ENCODE peak calls at places on chromosomes 13 and 19, in eight cellular contexts. A, Y, M, U, J, X, T and B are unnamed samples.

GRCh38 chr13:33069365-33069764 is 53.1 kb downstream of the KL start:
- DNase-seq in A (no peak), Y (no peak), M (no peak), U (no peak), J (peak; percentile 42), X (no peak), T (peak; percentile 25), B (no peak)

GRCh38 chr13:113978741-113979481 is 5.0 kb upstream of the C13orf46 start:
- DNase-seq in A (no peak), Y (no peak), M (peak; percentile 25), U (no peak), J (no peak), X (no peak), T (no peak), B (no peak)

GRCh38 chr19:16660763-16661479 is at the start of gene TMEM38A:
- DNase-seq in A (no peak), Y (peak; percentile 75), M (peak; percentile 80), U (peak; percentile 63), J (no peak), X (peak; percentile 53), T (peak; percentile 53), B (no peak)

GRCh38 chr13:52845334-52845761 is 3.1 kb downstream of the PCDH8 start:
- DNase-seq in A (no peak), Y (no peak), M (peak; percentile 27), U (peak; percentile 56), J (no peak), X (no peak), T (peak; percentile 9), B (no peak)

GRCh38 chr13:95160112-95160906 is 140.9 kb downstream of the ABCC4 start:
- DNase-seq in A (no peak), Y (no peak), M (no peak), U (no peak), J (no peak), X (no peak), T (no peak), B (no peak)

GRCh38 chr19:16914421-16914820 is 25.6 kb downstream of the F2RL3 start:
- DNase-seq in A (no peak), Y (no peak), M (no peak), U (no peak), J (no peak), X (no peak), T (no peak), B (no peak)

GRCh38 chr19:1451916-1452801 is 2.2 kb downstream of the APC2 start:
- DNase-seq in A (no peak), Y (no peak), M (no peak), U (peak; percentile 91), J (no peak), X (no peak), T (no peak), B (no peak)

GRCh38 chr13:40692946-40693345 is 26.5 kb upstream of the FOXO1 start:
- DNase-seq in A (no peak), Y (no peak), M (no peak), U (no peak), J (no peak), X (no peak), T (no peak), B (no peak)

GRCh38 chr19:18339703-18340102 is 695 bp upstream of the PGPEP1 start:
- DNase-seq in A (no peak), Y (no peak), M (no peak), U (peak; percentile 29), J (peak; percentile 21), X (no peak), T (peak; percentile 55), B (no peak)

GRCh38 chr13:32261567-32261966 is 53.6 kb downstream of the ZAR1L start:
- DNase-seq in A (peak; percentile 62), Y (peak; percentile 37), M (no peak), U (no peak), J (peak; percentile 94), X (peak; percentile 89), T (no peak), B (peak; percentile 55)

GRCh38 chr19:50224986-50225747 is 21.7 kb downstream of the MYH14 start:
- DNase-seq in A (no peak), Y (no peak), M (no peak), U (no peak), J (no peak), X (no peak), T (no peak), B (no peak)

GRCh38 chr13:95100525-95101121 is 200.6 kb downstream of the ABCC4 start:
- DNase-seq in A (no peak), Y (no peak), M (no peak), U (peak; percentile 63), J (peak; percentile 90), X (no peak), T (no peak), B (no peak)

GRCh38 chr13:106522112-106522511 is 13.3 kb downstream of the EFNB2 start:
- DNase-seq in A (no peak), Y (no peak), M (no peak), U (no peak), J (no peak), X (no peak), T (no peak), B (no peak)

GRCh38 chr19:16714702-16715294 is 4.8 kb upstream of the NWD1 start:
- DNase-seq in A (no peak), Y (peak; percentile 72), M (peak; percentile 81), U (peak; percentile 68), J (peak; percentile 42), X (no peak), T (peak; percentile 77), B (no peak)

GRCh38 chr13:113969311-113969972 is 4.4 kb downstream of the C13orf46 start:
- DNase-seq in A (peak; percentile 1), Y (no peak), M (peak; percentile 24), U (no peak), J (no peak), X (no peak), T (no peak), B (no peak)

GRCh38 chr13:83229574-83230300 is 652.5 kb downstream of the SLITRK1 start:
- DNase-seq in A (no peak), Y (no peak), M (no peak), U (no peak), J (peak; percentile 24), X (no peak), T (no peak), B (no peak)

GRCh38 chr19:45629704-45630103 is 9.5 kb downstream of the EML2 start:
- DNase-seq in A (no peak), Y (no peak), M (no peak), U (no peak), J (no peak), X (no peak), T (no peak), B (no peak)

GRCh38 chr13:98103942-98104880 is 38.7 kb upstream of the FARP1 start:
- DNase-seq in A (no peak), Y (no peak), M (no peak), U (no peak), J (peak; percentile 43), X (no peak), T (no peak), B (no peak)
- TF ChIP-seq CTCF in A (no peak), Y (no peak), M (no peak), U (peak; percentile 21), J (peak; percentile 53), X (no peak), T (no peak), B (peak; percentile 46)

DNA sequence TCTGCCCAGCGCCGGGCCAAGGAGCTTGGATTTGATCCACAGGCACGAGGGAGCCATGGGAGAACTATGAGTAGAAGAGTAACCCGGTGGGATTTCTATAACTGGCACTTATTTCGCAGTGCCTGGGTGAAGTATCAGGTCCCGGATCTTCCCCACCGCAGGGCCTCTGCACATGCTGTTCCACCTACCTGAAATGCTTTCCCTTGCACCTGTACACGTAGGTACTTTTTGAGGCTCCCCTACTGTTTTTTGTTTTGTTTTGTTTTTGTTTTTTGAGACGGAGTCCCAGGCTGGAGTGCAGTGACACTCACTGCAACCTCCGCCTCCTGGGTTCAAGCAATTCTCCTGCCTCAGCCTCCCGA is 402 bp upstream of the KANK3 start:
- DNase-seq in A (no peak), Y (no peak), M (no peak), U (no peak), J (no peak), X (no peak), T (no peak), B (no peak)
- H3K4me3 ChIP-seq in A (peak overlapping the region; percentile 69), Y (no peak overlapping the region), M (no peak overlapping the region), U (no peak overlapping the region), J (peak overlapping the region; percentile 21), X (peak overlapping the region; percentile 69), T (no peak overlapping the region), B (peak overlapping the region; percentile 12)

DNA sequence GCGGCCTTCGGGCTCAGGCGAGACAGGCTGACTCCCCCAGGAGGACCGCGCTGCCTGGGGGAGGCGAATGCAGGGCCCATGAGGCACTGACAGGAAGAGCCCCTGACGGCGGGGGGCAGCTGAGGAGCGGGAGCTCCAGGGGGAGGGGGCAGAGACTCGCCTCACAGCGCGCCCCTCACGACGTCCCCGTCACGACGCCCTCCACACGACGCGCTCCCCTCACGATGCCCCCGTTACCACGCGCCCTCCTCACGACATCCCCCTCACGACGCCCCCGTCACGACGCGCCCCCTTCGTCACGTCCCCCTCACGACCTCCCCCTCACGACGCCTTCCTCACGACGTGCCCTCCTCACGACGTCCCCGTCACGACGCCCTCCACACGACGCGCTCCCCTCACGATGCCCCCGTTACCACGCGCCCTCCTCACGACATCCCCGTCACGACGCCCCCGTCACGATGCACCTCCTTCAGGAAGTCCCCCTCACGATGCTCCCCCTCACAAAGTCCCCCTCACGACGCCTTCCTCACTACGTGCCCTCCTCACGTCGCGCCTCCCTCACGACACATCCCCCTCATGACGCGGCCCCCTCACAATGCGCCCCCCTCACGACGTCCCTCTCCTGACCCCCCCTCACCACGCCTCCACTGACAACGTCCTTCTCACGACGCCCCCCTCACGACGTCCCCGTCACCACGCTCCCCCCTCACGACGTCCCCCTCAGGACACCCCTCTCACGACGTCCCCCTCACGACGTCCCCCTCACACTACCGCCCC is 99.6 kb downstream of the ING1 start:
- DNase-seq in A (no peak), Y (no peak), M (no peak), U (no peak), J (no peak), X (no peak), T (no peak), B (no peak)
- TF ChIP-seq CTCF in A (no peak), Y (no peak), M (no peak), U (no peak), J (no peak), X (no peak), T (no peak), B (no peak)

DNA sequence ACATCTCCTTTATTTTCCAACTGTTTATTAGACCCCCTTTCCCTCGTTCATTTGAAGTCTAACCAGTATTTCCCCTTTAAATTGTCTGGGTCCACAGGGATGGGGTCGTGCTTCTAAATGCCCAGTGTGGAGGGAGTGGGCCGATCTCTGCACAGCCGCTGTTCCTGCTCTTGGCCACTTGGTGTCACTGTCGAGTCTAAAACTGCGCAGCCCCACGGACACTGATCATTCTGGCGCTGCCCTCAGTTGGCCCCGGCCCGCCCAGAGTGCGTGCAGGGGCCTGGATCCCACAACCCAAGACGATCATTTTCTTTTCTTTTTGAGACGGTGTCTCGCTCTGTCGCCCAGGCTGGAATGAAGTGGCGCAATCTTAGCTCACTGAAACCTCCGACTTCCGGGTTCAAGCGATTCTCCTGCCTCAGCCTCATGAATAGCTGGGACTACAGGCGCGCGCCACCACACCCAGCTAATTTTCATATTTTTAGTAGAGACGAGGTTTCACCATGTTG is 12.0 kb downstream of the WDR88 start:
- DNase-seq in A (no peak), Y (peak; percentile 71), M (peak; percentile 71), U (peak; percentile 79), J (peak; percentile 64), X (peak; percentile 43), T (peak; percentile 70), B (no peak)
- H3K4me3 ChIP-seq in A (peak overlapping the region; percentile 41), Y (no peak overlapping the region), M (no peak overlapping the region), U (no peak overlapping the region), J (no peak overlapping the region), X (no peak overlapping the region), T (no peak overlapping the region), B (no peak overlapping the region)

GRCh38 chr13:57925250-57925649 is 293.7 kb downstream of the PCDH17 start:
- DNase-seq in A (no peak), Y (no peak), M (no peak), U (no peak), J (no peak), X (no peak), T (no peak), B (no peak)
- TF ChIP-seq CTCF in A (no peak), Y (no peak), M (no peak), U (no peak), J (no peak), X (peak; percentile 30), T (no peak), B (peak; percentile 21)